ENCODE peak calls at places on chromosomes 13 and 19, in eight cellular contexts. Y is RPMI7951, L is sciatic nerve, G is left colon, S is iris pigment epithelial cell, B is HT1080, X is hippocampal formation, R is bronchial epithelial cell. E is an unnamed sample.

GRCh38 chr19:14147797-14148605 is 11.6 kb upstream of the ASF1B start:
- DNase-seq in L (peak), X (peak), Y (peak), R (peak), G (peak), B (peak), S (peak), E (peak)

GRCh38 chr19:45848922-45849321 is 14.0 kb downstream of the SYMPK start:
- DNase-seq in R (no peak), Y (no peak), G (no peak), B (no peak), L (no peak), X (no peak), S (no peak), E (peak)

GRCh38 chr13:27349458-27349857 is 75.0 kb upstream of the GTF3A start:
- DNase-seq in L (no peak), S (peak), Y (peak), B (no peak), R (no peak), X (no peak), G (no peak), E (no peak)

GRCh38 chr13:105142556-105142955 is 1392.9 kb downstream of the EFNB2 start:
- DNase-seq in S (no peak), B (no peak), X (no peak), Y (no peak), L (no peak), G (no peak), R (no peak), E (no peak)

GRCh38 chr13:88948501-88948900 is 1277.3 kb downstream of the SLITRK5 start:
- DNase-seq in B (no peak), X (no peak), L (no peak), S (no peak), G (no peak), Y (no peak), R (no peak), E (no peak)

GRCh38 chr13:101398920-101399319 is 17.4 kb downstream of the NALCN start:
- DNase-seq in Y (peak), L (no peak), S (peak), G (no peak), R (peak), B (peak), X (no peak), E (peak)

GRCh38 chr13:23959231-23959862 is 62.0 kb upstream of the C1QTNF9B start:
- DNase-seq in B (no peak), G (no peak), Y (no peak), R (peak), L (no peak), X (no peak), S (peak), E (no peak)

GRCh38 chr19:18304496-18305312 is 18.2 kb downstream of the LSM4 start:
- DNase-seq in L (peak), Y (peak), G (peak), S (peak), R (peak), X (peak), B (peak), E (peak)

GRCh38 chr19:38093154-38093553 is 130.9 kb downstream of the DPF1 start:
- DNase-seq in S (no peak), R (no peak), Y (no peak), G (no peak), L (no peak), X (no peak), B (no peak), E (no peak)

GRCh38 chr13:40023608-40024577 is 368.4 kb downstream of the COG6 start:
- DNase-seq in L (no peak), X (no peak), R (no peak), Y (no peak), S (peak), G (no peak), B (no peak), E (no peak)

GRCh38 chr19:873084-874019 is 13.9 kb downstream of the CFD start:
- DNase-seq in R (peak), B (no peak), L (no peak), Y (peak), G (peak), X (no peak), S (peak), E (peak)

GRCh38 chr19:44176590-44176989 is 11.7 kb downstream of the ZNF226 start:
- DNase-seq in X (no peak), R (no peak), G (no peak), Y (no peak), S (peak), L (no peak), B (no peak), E (no peak)

GRCh38 chr19:8363803-8364771 is at the start of gene ANGPTL4:
- DNase-seq in L (peak), S (peak), B (no peak), R (peak), G (peak), X (peak), Y (peak), E (peak)

E was measured in ELR.